ENCODE peak calls at places on chromosomes 5 and 9, in ten cellular contexts. F is occipital lobe; M is central memory CD4-positive, alpha-beta T cell; T is left lung; I is EL; H is CD8-positive, alpha-beta memory T cell; C is endothelial cell; E is GM23338; A is globus pallidus; D is EH. X is an unnamed sample.

GRCh38 chr5:157294692-157295091 is 28.8 kb downstream of the CYFIP2 start:
- DNase-seq in M (no peak), D (no peak), C (no peak), F (no peak), T (no peak), I (no peak), A (no peak), H (no peak), E (peak; percentile 33), X (no peak)

GRCh38 chr5:9324348-9325056 is 221.4 kb downstream of the SEMA5A start:
- DNase-seq in E (no peak), M (no peak), A (no peak), F (no peak), H (no peak), I (peak; percentile 19), D (peak; percentile 43), T (no peak), C (no peak), X (no peak)

GRCh38 chr5:155539958-155540595 is 526.5 kb downstream of the KIF4B start:
- DNase-seq in F (no peak), E (peak; percentile 26), D (no peak), H (no peak), C (no peak), M (no peak), T (no peak), I (no peak), A (no peak), X (no peak)

GRCh38 chr5:67143549-67143948 is 53.0 kb downstream of the CD180 start:
- DNase-seq in T (no peak), A (no peak), C (no peak), H (no peak), I (no peak), M (no peak), F (no peak), E (no peak), D (no peak), X (no peak)

GRCh38 chr9:114989600-114990410 is 59.4 kb upstream of the TNFSF8 start:
- DNase-seq in D (no peak), I (no peak), H (peak; percentile 2), A (no peak), T (no peak), E (no peak), C (no peak), F (no peak), M (peak; percentile 37), X (no peak)

GRCh38 chr9:68970150-68970549 is 43.8 kb downstream of the PRKACG start:
- DNase-seq in T (no peak), H (no peak), M (no peak), F (no peak), I (no peak), D (no peak), A (no peak), E (no peak), C (no peak), X (no peak)

GRCh38 chr5:14406554-14406849 is 175.1 kb upstream of the OTULINL start:
- DNase-seq in I (peak; percentile 97), M (no peak), E (no peak), F (peak; percentile 38), A (no peak), T (no peak), H (no peak), D (peak; percentile 91), C (no peak), X (peak; percentile 92)

GRCh38 chr5:13957032-13957645 is 12.7 kb upstream of the DNAH5 start:
- DNase-seq in M (no peak), A (peak; percentile 46), T (no peak), C (peak; percentile 57), D (peak; percentile 62), H (no peak), E (peak; percentile 89), F (no peak), I (peak; percentile 60), X (peak; percentile 69)

GRCh38 chr9:129665008-129665771 is at the start of gene PRRX2:
- DNase-seq in C (peak; percentile 51), E (peak; percentile 80), F (no peak), M (no peak), H (peak; percentile 7), A (no peak), I (peak; percentile 69), T (no peak), D (peak; percentile 84), X (peak; percentile 51)

GRCh38 chr9:130336027-130336595 is 70.6 kb downstream of the HMCN2 start:
- DNase-seq in I (no peak), A (no peak), D (no peak), M (no peak), E (no peak), T (no peak), F (no peak), C (no peak), H (no peak), X (no peak)

GRCh38 chr9:120925535-120926396 is 830 bp downstream of the TRAF1 start:
- DNase-seq in C (no peak), I (peak; percentile 94), A (no peak), H (peak; percentile 61), E (no peak), T (no peak), D (peak; percentile 93), F (no peak), M (peak; percentile 66), X (peak; percentile 92)

GRCh38 chr5:132506094-132506692 is 15.6 kb upstream of the IRF1 start:
- DNase-seq in F (no peak), E (peak; percentile 60), H (no peak), D (peak; percentile 97), A (no peak), T (no peak), C (no peak), M (no peak), I (peak; percentile 96), X (peak; percentile 93)

GRCh38 chr5:83095973-83096539 is 18.7 kb downstream of the XRCC4 start:
- DNase-seq in I (peak; percentile 89), E (no peak), M (no peak), A (no peak), D (peak; percentile 94), H (no peak), C (no peak), F (no peak), T (no peak), X (peak; percentile 83)

GRCh38 chr9:20496328-20496727 is 126.0 kb downstream of the MLLT3 start:
- DNase-seq in T (no peak), I (no peak), F (no peak), M (no peak), D (no peak), A (no peak), E (no peak), C (no peak), H (no peak), X (no peak)

GRCh38 chr9:99433555-99433954 is 211.5 kb downstream of the SEC61B start:
- DNase-seq in T (peak; percentile 79), M (no peak), E (no peak), A (no peak), H (peak; percentile 6), I (peak; percentile 95), F (no peak), D (peak; percentile 98), C (no peak), X (peak; percentile 86)

GRCh38 chr5:43017438-43017820 is 22.7 kb downstream of the ANXA2R start:
- DNase-seq in C (peak; percentile 34), E (no peak), A (peak; percentile 30), M (no peak), T (peak; percentile 60), H (no peak), D (peak; percentile 59), I (peak; percentile 51), F (no peak), X (no peak)

GRCh38 chr5:147234825-147235635 is at the start of gene STK32A:
- DNase-seq in H (no peak), E (peak; percentile 93), C (peak; percentile 48), M (no peak), D (peak; percentile 1), T (peak; percentile 91), A (peak; percentile 35), F (peak; percentile 10), I (peak; percentile 3), X (no peak)

GRCh38 chr9:101028346-101029299 is at the start of gene PLPPR1:
- DNase-seq in D (peak; percentile 22), H (no peak), T (peak; percentile 86), E (peak; percentile 84), I (peak; percentile 29), A (peak; percentile 87), C (peak; percentile 66), M (no peak), F (peak; percentile 82), X (no peak)

GRCh38 chr5:141814064-141814982 is 63.9 kb downstream of the PCDH1 start:
- DNase-seq in I (peak; percentile 44), F (no peak), C (peak; percentile 83), E (peak; percentile 85), T (peak; percentile 88), M (peak; percentile 8), A (peak; percentile 35), H (no peak), D (peak; percentile 34), X (no peak)

GRCh38 chr9:35079041-35079425 is 709 bp downstream of the FANCG start:
- DNase-seq in C (no peak), A (no peak), T (no peak), D (no peak), F (no peak), I (peak; percentile 17), H (no peak), E (no peak), M (no peak), X (no peak)

GRCh38 chr9:98356953-98357352 is 101.5 kb upstream of the TBC1D2 start:
- DNase-seq in H (no peak), A (no peak), I (peak; percentile 29), E (no peak), M (no peak), C (no peak), F (no peak), D (no peak), T (no peak), X (peak; percentile 32)

GRCh38 chr9:35563791-35564197 is 41.3 kb upstream of the TESK1 start:
- DNase-seq in M (no peak), T (no peak), F (no peak), H (no peak), A (no peak), D (peak; percentile 39), C (peak; percentile 39), I (no peak), E (peak; percentile 65), X (no peak)

GRCh38 chr9:115913666-115914065 is 239.9 kb upstream of the PAPPA start:
- DNase-seq in T (no peak), M (no peak), F (no peak), E (no peak), A (no peak), I (no peak), C (no peak), D (peak; percentile 46), H (no peak), X (peak; percentile 22)

GRCh38 chr9:99354104-99354503 is 132.0 kb downstream of the SEC61B start:
- DNase-seq in H (no peak), E (no peak), A (no peak), M (no peak), I (peak; percentile 17), T (no peak), F (no peak), D (peak; percentile 59), C (no peak), X (no peak)

GRCh38 chr9:37180138-37180537 is 59.8 kb downstream of the ZCCHC7 start:
- DNase-seq in D (no peak), A (no peak), F (no peak), I (no peak), H (no peak), E (no peak), T (no peak), C (no peak), M (no peak), X (no peak)

GRCh38 chr9:136023401-136024225 is 62.4 kb upstream of the UBAC1 start:
- DNase-seq in D (peak; percentile 74), H (no peak), E (no peak), M (no peak), F (no peak), C (no peak), T (no peak), I (peak; percentile 42), A (no peak), X (peak; percentile 63)

GRCh38 chr9:122053546-122053945 is 39.6 kb downstream of the TTLL11 start:
- DNase-seq in C (no peak), A (no peak), H (no peak), T (no peak), M (no peak), D (no peak), E (no peak), F (no peak), I (peak; percentile 14), X (no peak)

GRCh38 chr9:97501177-97501971 is at the start of gene TMOD1:
- DNase-seq in E (peak; percentile 73), I (peak; percentile 61), M (no peak), A (peak; percentile 81), T (peak; percentile 96), H (no peak), D (peak; percentile 59), F (peak; percentile 66), C (peak; percentile 65), X (no peak)

X was measured in HFFc6.